ENCODE peak calls at places on chromosomes 1 and 21, in seven cellular contexts. One of them, this sample, is unnamed.

GRCh38 chr21:10430007-10430406 is 91.4 kb upstream of the TPTE start:
- DNase-seq in HFF-Myc: no peak
- DNase-seq in heart left ventricle: no peak
- DNase-seq in progenitor cell of endocrine pancreas: no peak
- DNase-seq in activated CD4-positive, alpha-beta T cell treated with anti-CD3 and anti-CD28 coated beads for 4 hours: no peak
- DNase-seq in HL-60: no peak
- DNase-seq in astrocyte of the spinal cord: no peak
- DNase-seq in this sample: no peak

GRCh38 chr1:52054496-52055065 is 410 bp downstream of the TXNDC12 start:
- DNase-seq in HFF-Myc: no peak
- DNase-seq in heart left ventricle: no peak
- DNase-seq in progenitor cell of endocrine pancreas: no peak
- DNase-seq in activated CD4-positive, alpha-beta T cell treated with anti-CD3 and anti-CD28 coated beads for 4 hours: no peak
- DNase-seq in HL-60: no peak
- DNase-seq in astrocyte of the spinal cord: no peak
- DNase-seq in this sample: no peak

GRCh38 chr1:202615501-202616354 is 94.5 kb downstream of the SYT2 start:
- DNase-seq in HFF-Myc: no peak
- DNase-seq in heart left ventricle: peak
- DNase-seq in progenitor cell of endocrine pancreas: no peak
- DNase-seq in activated CD4-positive, alpha-beta T cell treated with anti-CD3 and anti-CD28 coated beads for 4 hours: no peak
- DNase-seq in HL-60: peak
- DNase-seq in astrocyte of the spinal cord: peak
- DNase-seq in this sample: no peak

GRCh38 chr1:46404482-46405203 is 10.5 kb downstream of the FAAH start:
- DNase-seq in HFF-Myc: no peak
- DNase-seq in heart left ventricle: no peak
- DNase-seq in progenitor cell of endocrine pancreas: no peak
- DNase-seq in activated CD4-positive, alpha-beta T cell treated with anti-CD3 and anti-CD28 coated beads for 4 hours: no peak
- DNase-seq in HL-60: peak
- DNase-seq in astrocyte of the spinal cord: no peak
- DNase-seq in this sample: no peak

GRCh38 chr1:63112155-63112914 is 210.0 kb upstream of the FOXD3 start:
- DNase-seq in HFF-Myc: peak
- DNase-seq in heart left ventricle: no peak
- DNase-seq in progenitor cell of endocrine pancreas: no peak
- DNase-seq in activated CD4-positive, alpha-beta T cell treated with anti-CD3 and anti-CD28 coated beads for 4 hours: no peak
- DNase-seq in HL-60: no peak
- DNase-seq in astrocyte of the spinal cord: peak
- DNase-seq in this sample: peak

GRCh38 chr1:167681024-167681423 is 40.8 kb upstream of the MPZL1 start:
- DNase-seq in HFF-Myc: no peak
- DNase-seq in heart left ventricle: no peak
- DNase-seq in progenitor cell of endocrine pancreas: no peak
- DNase-seq in activated CD4-positive, alpha-beta T cell treated with anti-CD3 and anti-CD28 coated beads for 4 hours: no peak
- DNase-seq in HL-60: no peak
- DNase-seq in astrocyte of the spinal cord: no peak
- DNase-seq in this sample: no peak

GRCh38 chr1:103106426-103107321 is 1.6 kb downstream of the COL11A1 start:
- DNase-seq in HFF-Myc: no peak
- DNase-seq in heart left ventricle: no peak
- DNase-seq in progenitor cell of endocrine pancreas: peak
- DNase-seq in activated CD4-positive, alpha-beta T cell treated with anti-CD3 and anti-CD28 coated beads for 4 hours: no peak
- DNase-seq in HL-60: peak
- DNase-seq in astrocyte of the spinal cord: peak
- DNase-seq in this sample: no peak

GRCh38 chr1:169892176-169892818 is 1.4 kb downstream of the SCYL3 start:
- DNase-seq in HFF-Myc: no peak
- DNase-seq in heart left ventricle: no peak
- DNase-seq in progenitor cell of endocrine pancreas: no peak
- DNase-seq in activated CD4-positive, alpha-beta T cell treated with anti-CD3 and anti-CD28 coated beads for 4 hours: no peak
- DNase-seq in HL-60: no peak
- DNase-seq in astrocyte of the spinal cord: no peak
- DNase-seq in this sample: no peak

GRCh38 chr1:89356658-89357400 is 7.0 kb upstream of the GBP6 start:
- DNase-seq in HFF-Myc: no peak
- DNase-seq in heart left ventricle: no peak
- DNase-seq in progenitor cell of endocrine pancreas: no peak
- DNase-seq in activated CD4-positive, alpha-beta T cell treated with anti-CD3 and anti-CD28 coated beads for 4 hours: no peak
- DNase-seq in HL-60: no peak
- DNase-seq in astrocyte of the spinal cord: peak
- DNase-seq in this sample: no peak

GRCh38 chr1:154186177-154186576 is 5.7 kb downstream of the TPM3 start:
- DNase-seq in HFF-Myc: no peak
- DNase-seq in heart left ventricle: peak
- DNase-seq in progenitor cell of endocrine pancreas: peak
- DNase-seq in activated CD4-positive, alpha-beta T cell treated with anti-CD3 and anti-CD28 coated beads for 4 hours: peak
- DNase-seq in HL-60: peak
- DNase-seq in astrocyte of the spinal cord: peak
- DNase-seq in this sample: peak

GRCh38 chr1:225454733-225455132 is 26.9 kb upstream of the LBR start:
- DNase-seq in HFF-Myc: no peak
- DNase-seq in heart left ventricle: no peak
- DNase-seq in progenitor cell of endocrine pancreas: no peak
- DNase-seq in activated CD4-positive, alpha-beta T cell treated with anti-CD3 and anti-CD28 coated beads for 4 hours: peak
- DNase-seq in HL-60: peak
- DNase-seq in astrocyte of the spinal cord: peak
- DNase-seq in this sample: peak